ENCODE peak calls at places on chromosome X, in five cellular contexts. B is OCI-LY7; C is CD4-positive, alpha-beta T cell; K is astrocyte of the spinal cord; H is T47D. U is an unnamed sample.

GRCh38 chrX:26915064-26915463 is 548.1 kb downstream of the PPP4R3C start:
- DNase-seq in B (no peak), C (no peak), K (no peak), H (no peak), U (no peak)

GRCh38 chrX:132651411-132652086 is 162.7 kb upstream of the MBNL3 start:
- DNase-seq in B (no peak), C (no peak), K (peak), H (no peak), U (peak)

GRCh38 chrX:103063918-103064434 is at the start of gene BEX1:
- DNase-seq in B (no peak), C (no peak), K (peak), H (no peak), U (peak)

GRCh38 chrX:47321386-47321785 is 49.0 kb upstream of the ZNF157 start:
- DNase-seq in B (no peak), C (no peak), K (peak), H (no peak), U (peak)

GRCh38 chrX:77962068-77962902 is 7.2 kb downstream of the PGAM4 start:
- DNase-seq in B (no peak), C (no peak), K (peak), H (no peak), U (peak)

GRCh38 chrX:142076633-142077032 is 128.5 kb downstream of the MAGEC2 start:
- DNase-seq in B (no peak), C (no peak), K (no peak), H (peak), U (no peak)

GRCh38 chrX:30283456-30284200 is 25.6 kb downstream of the NR0B1 start:
- DNase-seq in B (no peak), C (no peak), K (peak), H (peak), U (peak)

GRCh38 chrX:123731258-123731986 is 1.4 kb downstream of the THOC2 start:
- DNase-seq in B (peak), C (no peak), K (peak), H (peak), U (peak)

GRCh38 chrX:150581093-150581775 is 12.8 kb downstream of the MTM1 start:
- DNase-seq in B (no peak), C (no peak), K (peak), H (no peak), U (peak)

GRCh38 chrX:12223650-12224049 is 85.4 kb downstream of the FRMPD4 start:
- DNase-seq in B (no peak), C (no peak), K (peak), H (no peak), U (no peak)

GRCh38 chrX:103520391-103520790 is 1.1 kb upstream of the RAB40A start:
- DNase-seq in B (no peak), C (no peak), K (peak), H (no peak), U (peak)

GRCh38 chrX:40564447-40564846 is 16.3 kb upstream of the ATP6AP2 start:
- DNase-seq in B (no peak), C (no peak), K (no peak), H (no peak), U (no peak)

GRCh38 chrX:39854772-39855747 is 242.7 kb downstream of the BCOR start:
- DNase-seq in B (peak), C (peak), K (no peak), H (no peak), U (no peak)

GRCh38 chrX:63032811-63033210 is 318.3 kb downstream of the SPIN4 start:
- DNase-seq in B (no peak), C (no peak), K (no peak), H (no peak), U (no peak)

GRCh38 chrX:13906103-13906502 is 89.2 kb upstream of the GPM6B start:
- DNase-seq in B (no peak), C (no peak), K (no peak), H (no peak), U (peak)

GRCh38 chrX:132463411-132463810 is 25.4 kb downstream of the MBNL3 start:
- DNase-seq in B (no peak), C (no peak), K (no peak), H (no peak), U (peak)

GRCh38 chrX:40526412-40526811 is 54.4 kb upstream of the ATP6AP2 start:
- DNase-seq in B (no peak), C (no peak), K (no peak), H (no peak), U (no peak)

GRCh38 chrX:130106071-130106470 is 4.2 kb downstream of the ELF4 start:
- DNase-seq in B (no peak), C (no peak), K (no peak), H (no peak), U (no peak)

GRCh38 chrX:264634-265455 is 16.3 kb upstream of the PLCXD1 start:
- DNase-seq in B (no peak), C (no peak), K (no peak), H (peak), U (no peak)

GRCh38 chrX:146863566-146863965 is 49.0 kb upstream of the CXorf51A start:
- DNase-seq in B (peak), C (no peak), K (peak), H (peak), U (no peak)

GRCh38 chrX:28920554-28920953 is 333.3 kb downstream of the IL1RAPL1 start:
- DNase-seq in B (no peak), C (no peak), K (peak), H (peak), U (peak)

GRCh38 chrX:84715315-84715714 is 213.1 kb upstream of the HDX start:
- DNase-seq in B (peak), C (no peak), K (no peak), H (no peak), U (no peak)

GRCh38 chrX:12986886-12987285 is 12.0 kb downstream of the TMSB4X start:
- DNase-seq in B (no peak), C (no peak), K (no peak), H (no peak), U (no peak)

GRCh38 chrX:1618689-1619088 is 3.8 kb downstream of the ASMT start:
- DNase-seq in B (no peak), C (no peak), K (no peak), H (no peak), U (no peak)

GRCh38 chrX:46642145-46642544 is 68.6 kb downstream of the CHST7 start:
- DNase-seq in B (peak), C (no peak), K (peak), H (peak), U (no peak)

GRCh38 chrX:9626379-9626778 is 139.3 kb downstream of the GPR143 start:
- DNase-seq in B (no peak), C (no peak), K (peak), H (no peak), U (no peak)

GRCh38 chrX:150219374-150220185 is 143.5 kb upstream of the MAMLD1 start:
- DNase-seq in B (no peak), C (no peak), K (peak), H (no peak), U (peak)